ENCODE peak calls at places on chromosomes 4 and X, in six cellular contexts. T is neural progenitor cell, B is fibroblast of lung, N is GM23248, Q is colonic mucosa, Z is K562. D is an unnamed sample.

GRCh38 chr4:10007436-10007740 is 13.9 kb downstream of the SLC2A9 start:
- DNase-seq in N (no peak), Z (no peak), B (no peak), Q (no peak), T (no peak), D (no peak)

GRCh38 chr4:87150498-87151261 is 69.7 kb downstream of the KLHL8 start:
- DNase-seq in B (peak; percentile 79), Z (peak; percentile 51), Q (peak; percentile 86), T (peak; percentile 80), N (peak; percentile 71), D (peak; percentile 79)

GRCh38 chrX:110381216-110381615 is 22.6 kb downstream of the RTL9 start:
- DNase-seq in B (peak; percentile 19), N (peak; percentile 51), T (no peak), Q (no peak), Z (no peak), D (no peak)

GRCh38 chr4:43130228-43131021 is 237.9 kb downstream of the GRXCR1 start:
- DNase-seq in T (no peak), B (no peak), Q (no peak), N (no peak), Z (no peak), D (no peak)

GRCh38 chr4:54658321-54659093 is 750 bp downstream of the KIT start:
- DNase-seq in N (peak; percentile 67), T (peak; percentile 77), B (peak; percentile 28), Q (peak; percentile 61), Z (peak; percentile 55), D (peak; percentile 86)

GRCh38 chr4:186015212-186015817 is 53.6 kb upstream of the TLR3 start:
- DNase-seq in Q (no peak), B (no peak), T (peak; percentile 38), N (no peak), Z (no peak), D (no peak)

GRCh38 chrX:44459501-44459900 is 83.2 kb downstream of the FUNDC1 start:
- DNase-seq in B (peak; percentile 2), N (peak; percentile 30), T (no peak), Z (no peak), Q (no peak), D (no peak)

GRCh38 chrX:66038115-66038514 is 1.8 kb downstream of the VSIG4 start:
- DNase-seq in N (no peak), T (no peak), Q (no peak), B (no peak), Z (no peak), D (no peak)

GRCh38 chr4:10353110-10353509 is 104.1 kb downstream of the ZNF518B start:
- DNase-seq in Z (no peak), N (no peak), Q (no peak), B (no peak), T (no peak), D (no peak)

GRCh38 chr4:8098506-8098905 is 60.1 kb downstream of the ABLIM2 start:
- DNase-seq in Z (no peak), T (no peak), B (no peak), Q (no peak), N (no peak), D (no peak)

GRCh38 chr4:8097721-8098345 is 60.8 kb downstream of the ABLIM2 start:
- DNase-seq in N (no peak), T (no peak), B (no peak), Q (no peak), Z (no peak), D (no peak)

GRCh38 chr4:8097141-8097541 is 61.5 kb downstream of the ABLIM2 start:
- DNase-seq in B (no peak), Z (no peak), N (no peak), T (no peak), Q (no peak), D (no peak)

GRCh38 chr4:8095956-8096689 is 62.5 kb downstream of the ABLIM2 start:
- DNase-seq in T (no peak), N (no peak), Z (no peak), B (no peak), Q (no peak), D (no peak)

GRCh38 chr4:8096690-8097061 is 61.9 kb downstream of the ABLIM2 start:
- DNase-seq in N (no peak), Z (no peak), T (no peak), Q (no peak), B (no peak), D (no peak)
- H3K9ac ChIP-seq in N (no peak overlapping the region), Z (no peak overlapping the region), T (no peak overlapping the region), Q (no peak overlapping the region), B (no peak overlapping the region), D (no peak overlapping the region)

DNA sequence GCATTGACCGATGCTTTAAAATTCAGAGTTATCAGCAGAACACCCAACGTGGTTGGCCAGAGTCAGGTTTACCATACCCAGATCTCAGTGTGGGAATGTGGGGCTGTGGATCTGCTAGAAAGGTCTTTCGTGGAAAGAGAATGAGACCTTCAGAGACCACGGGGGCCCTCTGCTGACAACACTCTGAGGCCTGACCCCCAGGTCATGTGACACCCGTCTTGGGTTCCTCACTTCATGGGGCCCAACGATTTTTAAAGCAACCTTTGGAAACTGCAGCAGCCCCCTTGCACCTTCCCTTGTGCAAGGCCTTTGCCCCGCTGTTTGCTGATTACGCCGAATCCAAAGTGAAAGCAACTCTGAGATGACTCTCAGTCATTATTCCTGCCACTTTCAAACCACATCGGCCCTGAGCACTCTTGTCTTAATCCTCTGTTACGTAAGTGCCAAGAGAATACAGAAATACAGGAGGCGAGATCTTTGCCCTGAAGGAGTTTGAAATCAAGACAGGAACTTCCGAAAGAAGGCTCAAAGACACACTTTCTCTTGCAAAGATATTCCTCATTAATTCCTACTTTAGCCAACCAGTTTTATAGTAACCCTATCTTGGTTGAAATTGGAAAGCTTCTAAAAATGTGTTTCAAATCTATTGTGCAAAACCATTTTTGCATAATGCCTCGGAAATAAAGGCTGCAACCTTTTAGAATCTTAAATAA is 88.3 kb downstream of the EVC2 start:
- DNase-seq in B (no peak), T (no peak), Q (no peak), N (no peak), Z (no peak), D (no peak)
- H3K4me1 ChIP-seq in B (no peaks in the 10 kb centered on the region), T (no peaks in the 10 kb centered on the region), Q (no peaks in the 10 kb centered on the region), N (no peaks in the 10 kb centered on the region), Z (no peaks in the 10 kb centered on the region), D (no peaks in the 10 kb centered on the region)

DNA sequence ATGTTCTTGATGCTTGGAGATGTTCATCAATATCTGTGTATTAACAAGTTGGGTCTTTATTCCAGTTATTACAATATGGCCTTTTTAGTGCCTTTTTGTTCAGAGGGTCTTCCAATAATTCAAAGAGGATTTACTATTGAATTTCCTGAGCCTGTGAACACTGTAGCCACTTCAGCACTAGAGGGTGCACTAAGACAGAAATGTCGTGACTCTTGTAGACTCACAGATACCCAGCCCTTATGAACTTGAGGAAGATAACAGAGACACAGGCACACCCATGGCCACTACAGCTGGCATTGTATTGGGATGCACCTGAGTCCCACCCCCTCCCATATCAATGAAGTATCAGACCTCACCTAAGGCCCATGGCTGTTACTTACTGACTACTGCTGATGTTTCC is 54.4 kb upstream of the ACTRT1 start:
- DNase-seq in N (no peak), Q (no peak), T (peak; percentile 49), Z (no peak), B (no peak), D (peak; percentile 60)
- H3K9ac ChIP-seq in N (no peak overlapping the region), Q (no peak overlapping the region), T (no peak overlapping the region), Z (no peak overlapping the region), B (no peak overlapping the region), D (no peak overlapping the region)

GRCh38 chr4:82268826-82269193 is 105.0 kb downstream of the HNRNPD start:
- DNase-seq in N (no peak), T (no peak), Q (no peak), B (no peak), Z (no peak), D (no peak)
- H3K4me1 ChIP-seq in N (no peaks in the 10 kb centered on the region), T (peaks cover 4% of the 10 kb centered on the region), Q (no peaks in the 10 kb centered on the region), B (no peaks in the 10 kb centered on the region), Z (no peaks in the 10 kb centered on the region), D (no peaks in the 10 kb centered on the region)

GRCh38 chr4:27088491-27088890 is 227.8 kb downstream of the STIM2 start:
- DNase-seq in Q (no peak), N (no peak), T (no peak), B (no peak), Z (no peak), D (peak; percentile 54)

GRCh38 chr4:27087306-27088045 is 226.8 kb downstream of the STIM2 start:
- DNase-seq in Z (no peak), Q (no peak), T (no peak), B (no peak), N (no peak), D (peak; percentile 62)

GRCh38 chr4:27082786-27083185 is 222.1 kb downstream of the STIM2 start:
- DNase-seq in Q (peak; percentile 3), Z (no peak), B (no peak), T (no peak), N (no peak), D (no peak)

GRCh38 chr4:27081675-27082579 is 221.3 kb downstream of the STIM2 start:
- DNase-seq in Z (no peak), N (no peak), B (no peak), Q (no peak), T (no peak), D (peak; percentile 13)

DNA sequence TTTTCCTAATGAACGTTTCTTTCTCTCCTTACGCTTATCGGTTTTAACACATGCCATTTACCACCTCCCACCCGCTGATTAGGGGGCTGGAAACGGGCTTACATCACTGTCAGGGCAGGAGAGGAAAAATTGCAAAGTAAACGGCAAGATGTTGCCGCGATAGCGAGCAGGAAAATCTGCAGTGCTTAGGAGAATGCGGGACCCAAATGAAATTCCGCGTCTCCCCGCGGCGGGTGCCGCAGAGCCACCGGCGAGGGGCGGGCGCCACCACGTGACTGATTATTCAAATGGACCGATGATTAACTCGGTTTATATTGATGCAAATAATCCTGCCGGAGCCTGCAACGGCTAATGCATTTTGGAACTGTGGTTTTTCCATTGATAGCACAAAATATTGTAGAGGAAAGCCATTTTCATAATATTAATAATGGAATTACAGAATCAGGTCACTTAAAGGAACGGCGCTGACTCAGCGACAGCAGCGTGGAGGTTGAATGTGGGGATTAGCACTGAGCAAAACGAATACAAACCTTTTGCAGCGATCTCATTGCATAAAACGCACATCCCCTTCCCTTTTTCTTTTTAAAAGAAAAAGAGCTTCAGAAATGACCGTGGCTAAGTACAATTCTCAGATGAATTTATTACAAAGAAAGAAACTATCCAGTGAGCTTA is 224.2 kb downstream of the STIM2 start:
- DNase-seq in T (peak; percentile 81), B (peak; percentile 26), Q (peak; percentile 18), Z (peak; percentile 70), N (peak; percentile 26), D (peak; percentile 87)
- H3K9ac ChIP-seq in T (no peak overlapping the region), B (no peak overlapping the region), Q (no peak overlapping the region), Z (no peak overlapping the region), N (no peak overlapping the region), D (peak overlapping the region; percentile 27)

GRCh38 chr4:169068423-169068822 is 58.4 kb upstream of the CBR4 start:
- DNase-seq in T (no peak), B (no peak), Z (no peak), N (no peak), Q (no peak), D (peak; percentile 61)
- H3K4me1 ChIP-seq in T (peaks cover 16% of the 10 kb centered on the region), B (no peaks in the 10 kb centered on the region), Z (no peaks in the 10 kb centered on the region), N (peaks cover 35% of the 10 kb centered on the region), Q (no peaks in the 10 kb centered on the region), D (peaks cover 3% of the 10 kb centered on the region)

GRCh38 chrX:101550362-101550761 is at the start of gene ARMCX1:
- DNase-seq in Z (no peak), N (peak; percentile 84), T (peak; percentile 66), B (peak; percentile 83), Q (peak; percentile 66), D (peak; percentile 81)
- H3K9ac ChIP-seq in Z (no peak within 1 kb of the TSS), N (peak within 1 kb of the TSS; percentile 96), T (no peak within 1 kb of the TSS), B (peak within 1 kb of the TSS; percentile 70), Q (peak within 1 kb of the TSS; percentile 69), D (peak within 1 kb of the TSS; percentile 83)

D was measured in endodermal cell.